ENCODE peak calls at places on chromosome 21, in four cellular contexts. O is NB4, P is type B pancreatic cell, Q is fibroblast of lung. X is an unnamed sample.

GRCh38 chr21:25464275-25464674 is 143.0 kb downstream of the MRPL39 start:
- DNase-seq in O (no peak), P (no peak), Q (no peak), X (no peak)

GRCh38 chr21:17819114-17819877 is at the start of gene C21orf91:
- DNase-seq in O (peak; percentile 83), P (peak; percentile 90), Q (peak; percentile 88), X (peak; percentile 19)

GRCh38 chr21:17780539-17780938 is 38.6 kb downstream of the C21orf91 start:
- DNase-seq in O (peak; percentile 57), P (no peak), Q (peak; percentile 8), X (no peak)

GRCh38 chr21:45536301-45537081 is 5.7 kb downstream of the SLC19A1 start:
- DNase-seq in O (no peak), P (peak; percentile 65), Q (no peak), X (no peak)

GRCh38 chr21:28752131-28752530 is 240.5 kb downstream of the LTN1 start:
- DNase-seq in O (no peak), P (no peak), Q (no peak), X (no peak)

GRCh38 chr21:42193131-42193671 is 25.7 kb upstream of the ABCG1 start:
- DNase-seq in O (peak; percentile 57), P (no peak), Q (peak; percentile 23), X (no peak)

GRCh38 chr21:43854773-43855633 is 10.0 kb upstream of the AGPAT3 start:
- DNase-seq in O (peak; percentile 80), P (no peak), Q (no peak), X (no peak)

GRCh38 chr21:42164064-42164789 is 54.7 kb upstream of the ABCG1 start:
- DNase-seq in O (peak; percentile 67), P (peak; percentile 52), Q (no peak), X (no peak)

GRCh38 chr21:44965251-44966022 is 25.6 kb downstream of the SLX9 start:
- DNase-seq in O (peak; percentile 54), P (no peak), Q (peak; percentile 85), X (no peak)

GRCh38 chr21:25700741-25701140 is 34.0 kb downstream of the ATP5PF start:
- DNase-seq in O (no peak), P (no peak), Q (no peak), X (no peak)

GRCh38 chr21:43189936-43190335 is 21.1 kb downstream of the CRYAA start:
- DNase-seq in O (no peak), P (peak; percentile 15), Q (no peak), X (no peak)

GRCh38 chr21:44969965-44970755 is 30.3 kb downstream of the SLX9 start:
- DNase-seq in O (peak; percentile 71), P (no peak), Q (peak; percentile 56), X (no peak)

GRCh38 chr21:35358008-35358407 is 308.9 kb upstream of the RUNX1 start:
- DNase-seq in O (no peak), P (no peak), Q (no peak), X (no peak)

GRCh38 chr21:17607684-17608083 is 5.0 kb downstream of the BTG3 start:
- DNase-seq in O (no peak), P (no peak), Q (no peak), X (no peak)

GRCh38 chr21:18603246-18603645 is 199.7 kb upstream of the TMPRSS15 start:
- DNase-seq in O (no peak), P (no peak), Q (no peak), X (no peak)

GRCh38 chr21:30831194-30831765 is 1.7 kb upstream of the KRTAP7-1 start:
- DNase-seq in O (peak; percentile 47), P (no peak), Q (no peak), X (no peak)

GRCh38 chr21:41139951-41140350 is 28.0 kb upstream of the BACE2 start:
- DNase-seq in O (no peak), P (no peak), Q (no peak), X (no peak)

GRCh38 chr21:41143596-41144325 is 24.2 kb upstream of the BACE2 start:
- DNase-seq in O (no peak), P (no peak), Q (no peak), X (no peak)

GRCh38 chr21:41141031-41141457 is 26.9 kb upstream of the BACE2 start:
- DNase-seq in O (no peak), P (no peak), Q (peak; percentile 86), X (peak; percentile 26)

GRCh38 chr21:41139275-41139674 is 28.7 kb upstream of the BACE2 start:
- DNase-seq in O (no peak), P (no peak), Q (no peak), X (no peak)

GRCh38 chr21:41142051-41142795 is 25.7 kb upstream of the BACE2 start:
- DNase-seq in O (no peak), P (no peak), Q (peak; percentile 97), X (peak; percentile 52)
- TF ChIP-seq CTCF in O (no peak), P (no peak), Q (no peak), X (peak; percentile 9)

GRCh38 chr21:37460196-37460595 is 93.6 kb downstream of the DYRK1A start:
- DNase-seq in O (peak; percentile 46), P (no peak), Q (no peak), X (no peak)
- TF ChIP-seq CTCF in O (peak; percentile 30), P (peak; percentile 56), Q (no peak), X (no peak)

DNA sequence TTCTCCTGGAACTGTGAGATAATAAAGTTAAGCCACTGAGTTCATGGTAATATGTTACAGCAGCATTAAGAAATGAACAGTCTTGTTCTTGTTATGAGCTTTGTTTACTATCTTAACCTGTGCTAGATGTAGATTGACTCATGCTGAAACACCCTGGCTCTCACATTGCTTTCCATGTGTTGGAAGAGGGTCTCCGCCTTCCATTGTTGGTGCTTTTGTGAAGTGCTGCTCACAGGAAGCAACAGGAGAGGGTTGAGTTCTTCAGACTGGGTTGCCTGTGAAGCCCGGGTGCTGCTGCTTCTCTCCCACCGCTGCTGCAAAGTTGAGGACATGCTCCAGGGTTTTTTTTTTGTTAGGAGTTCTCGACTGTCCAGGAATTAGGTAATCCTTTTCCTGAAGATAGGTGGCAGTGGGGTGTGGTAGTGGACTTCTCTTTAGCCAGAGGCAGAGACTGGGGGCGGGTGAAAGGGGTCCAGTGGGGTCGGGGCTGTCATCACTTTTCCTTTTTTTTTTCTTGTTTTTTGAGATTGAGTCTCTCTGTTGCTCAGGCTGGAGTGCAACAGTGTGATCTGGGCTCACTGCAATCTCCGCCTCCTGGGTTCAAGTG is 28.7 kb upstream of the HMGN1 start:
- DNase-seq in O (no peak), P (no peak), Q (peak; percentile 7), X (no peak)
- TF ChIP-seq CTCF in O (no peak), P (no peak), Q (no peak), X (no peak)

GRCh38 chr21:41008971-41009370 is 159.0 kb upstream of the BACE2 start:
- DNase-seq in O (no peak), P (no peak), Q (no peak), X (no peak)
- TF ChIP-seq CTCF in O (no peak), P (no peak), Q (no peak), X (no peak)

GRCh38 chr21:39445339-39446269 is at the start of gene LCA5L:
- DNase-seq in O (peak; percentile 93), P (peak; percentile 96), Q (peak; percentile 84), X (peak; percentile 10)
- TF ChIP-seq CTCF in O (no peak), P (peak; percentile 19), Q (no peak), X (peak; percentile 2)

DNA sequence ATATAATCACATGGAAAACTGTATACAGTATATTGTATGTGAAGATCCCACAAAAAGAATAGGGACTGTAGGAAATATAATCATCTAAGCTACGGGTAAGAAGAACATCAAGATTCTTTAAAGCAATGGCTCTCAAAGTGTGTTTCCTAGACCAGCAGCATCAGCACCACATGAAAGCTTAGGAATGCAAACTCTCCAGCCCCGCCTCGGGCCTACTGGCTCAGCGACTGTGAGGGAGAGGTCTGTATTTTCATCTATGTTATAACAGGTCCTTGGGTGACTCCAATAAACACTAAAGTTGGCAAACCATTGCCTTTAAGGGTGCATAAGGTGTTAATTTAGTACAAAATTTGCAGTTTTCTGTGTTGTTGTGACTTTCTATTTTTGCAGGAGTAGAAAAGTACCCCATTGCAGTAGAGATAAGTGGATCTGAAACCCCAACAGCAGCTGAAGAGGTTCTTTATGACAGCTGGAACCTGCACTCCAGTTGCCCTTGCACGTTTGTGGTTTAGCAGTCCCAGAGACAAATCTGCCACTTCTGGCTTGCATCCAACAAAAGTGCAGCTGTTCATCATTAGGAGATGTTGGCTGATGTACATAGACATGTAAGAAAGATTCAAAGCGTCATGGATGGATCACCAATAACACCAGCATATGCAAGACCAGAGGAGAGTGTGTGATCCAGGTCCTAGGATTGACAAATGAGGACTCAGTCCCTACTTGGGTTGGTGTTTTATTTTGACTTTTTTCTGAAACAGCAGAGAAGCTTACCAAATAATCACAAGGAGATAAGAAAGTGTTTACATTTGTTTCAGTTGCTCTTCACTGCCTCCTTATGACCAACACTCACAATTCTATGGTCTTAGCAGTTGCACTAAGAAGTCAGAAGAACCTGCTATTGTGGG is 15.9 kb upstream of the IFNAR1 start:
- DNase-seq in O (peak; percentile 65), P (no peak), Q (peak; percentile 21), X (no peak)
- TF ChIP-seq CTCF in O (no peak), P (no peak), Q (no peak), X (no peak)

GRCh38 chr21:39730418-39731107 is 14.4 kb upstream of the IGSF5 start:
- DNase-seq in O (no peak), P (no peak), Q (peak; percentile 76), X (no peak)
- TF ChIP-seq CTCF in O (no peak), P (no peak), Q (no peak), X (no peak)